ENCODE peak calls at places on chromosomes 4 and X, in four cellular contexts. L is HepG2, P is GM12878, F is H1. W is an unnamed sample. For H3K9me3, the result is how much of the 10 kb centered on the place peaks cover.

GRCh38 chrX:137565318-137565904 is 516 bp upstream of the ZIC3 start:
- DNase-seq in L (no peak), F (no peak), P (no peak), W (no peak)

GRCh38 chr4:57154926-57155325 is 44.7 kb upstream of the IGFBP7 start:
- DNase-seq in L (no peak), F (no peak), P (no peak), W (no peak)

GRCh38 chr4:164009435-164009834 is 514.9 kb downstream of the TMA16 start:
- DNase-seq in L (no peak), F (no peak), P (no peak), W (no peak)

GRCh38 chr4:5004496-5004895 is 14.8 kb downstream of the CYTL1 start:
- DNase-seq in F (no peak), P (no peak), L (no peak), W (no peak)

GRCh38 chr4:120348521-120348920 is 281.9 kb upstream of the MAD2L1 start:
- DNase-seq in F (no peak), P (no peak), L (no peak), W (no peak)

GRCh38 chr4:85929926-85930325 is 429.9 kb downstream of the MAPK10 start:
- DNase-seq in L (peak), P (no peak), F (no peak), W (no peak)

GRCh38 chr4:92304073-92304472 is 307 bp downstream of the GRID2 start:
- DNase-seq in P (no peak), L (no peak), F (no peak), W (peak)

GRCh38 chr4:156672924-156673323 is 298.7 kb downstream of the PDGFC start:
- DNase-seq in L (no peak), F (no peak), P (no peak), W (no peak)

GRCh38 chr4:168475745-168476144 is 4.5 kb downstream of the DDX60L start:
- DNase-seq in L (no peak), P (no peak), F (no peak), W (no peak)

GRCh38 chr4:83214079-83214478 is 70.5 kb downstream of the COQ2 start:
- DNase-seq in L (no peak), F (no peak), P (no peak), W (no peak)

GRCh38 chr4:93267747-93268146 is 560.8 kb upstream of the ATOH1 start:
- DNase-seq in F (no peak), P (no peak), L (no peak), W (no peak)

GRCh38 chr4:21742326-21742725 is 206.2 kb downstream of the KCNIP4 start:
- DNase-seq in F (no peak), P (no peak), L (no peak), W (no peak)

GRCh38 chr4:145735330-145735638 is 55.3 kb downstream of the C4orf51 start:
- DNase-seq in P (no peak), F (no peak), L (peak), W (no peak)

GRCh38 chr4:73608677-73609594 is 11.3 kb downstream of the RASSF6 start:
- DNase-seq in L (peak), P (no peak), F (no peak), W (no peak)

GRCh38 chr4:8051644-8052043 is 107.0 kb downstream of the ABLIM2 start:
- DNase-seq in L (no peak), F (no peak), P (no peak), W (no peak)

GRCh38 chrX:56800801-56801200 is 71.8 kb downstream of the NBDY start:
- DNase-seq in P (no peak), L (no peak), F (no peak), W (peak)

GRCh38 chrX:68490644-68491043 is 8.2 kb upstream of the YIPF6 start:
- DNase-seq in P (no peak), L (peak), F (no peak), W (peak)

GRCh38 chr4:7842384-7843279 is 97.0 kb downstream of the AFAP1 start:
- DNase-seq in P (no peak), L (no peak), F (no peak), W (no peak)

GRCh38 chr4:64781737-64782326 is 372.6 kb upstream of the TECRL start:
- DNase-seq in L (peak), P (no peak), F (no peak), W (peak)

GRCh38 chr4:153649572-153649991 is 34.5 kb upstream of the TLR2 start:
- DNase-seq in L (peak), P (no peak), F (no peak), W (no peak)

GRCh38 chrX:129769467-129770154 is 10.1 kb upstream of the SASH3 start:
- DNase-seq in F (no peak), L (no peak), P (peak), W (no peak)

GRCh38 chrX:73765776-73766465 is 202.9 kb downstream of the CHIC1 start:
- DNase-seq in L (no peak), P (no peak), F (no peak), W (no peak)

GRCh38 chr4:163164591-163164990 is 2.1 kb downstream of the NAF1 start:
- DNase-seq in F (no peak), P (no peak), L (no peak), W (no peak)

GRCh38 chrX:74423289-74423985 is 2.1 kb downstream of the SLC16A2 start:
- DNase-seq in P (no peak), L (no peak), F (no peak), W (no peak)

GRCh38 chr4:1996866-1997611 is 11.7 kb downstream of the NELFA start:
- DNase-seq in F (no peak), L (no peak), P (no peak), W (no peak)
- H3K9me3 ChIP-seq in F (under half), L (under half), P (under half), W (under half)

DNA sequence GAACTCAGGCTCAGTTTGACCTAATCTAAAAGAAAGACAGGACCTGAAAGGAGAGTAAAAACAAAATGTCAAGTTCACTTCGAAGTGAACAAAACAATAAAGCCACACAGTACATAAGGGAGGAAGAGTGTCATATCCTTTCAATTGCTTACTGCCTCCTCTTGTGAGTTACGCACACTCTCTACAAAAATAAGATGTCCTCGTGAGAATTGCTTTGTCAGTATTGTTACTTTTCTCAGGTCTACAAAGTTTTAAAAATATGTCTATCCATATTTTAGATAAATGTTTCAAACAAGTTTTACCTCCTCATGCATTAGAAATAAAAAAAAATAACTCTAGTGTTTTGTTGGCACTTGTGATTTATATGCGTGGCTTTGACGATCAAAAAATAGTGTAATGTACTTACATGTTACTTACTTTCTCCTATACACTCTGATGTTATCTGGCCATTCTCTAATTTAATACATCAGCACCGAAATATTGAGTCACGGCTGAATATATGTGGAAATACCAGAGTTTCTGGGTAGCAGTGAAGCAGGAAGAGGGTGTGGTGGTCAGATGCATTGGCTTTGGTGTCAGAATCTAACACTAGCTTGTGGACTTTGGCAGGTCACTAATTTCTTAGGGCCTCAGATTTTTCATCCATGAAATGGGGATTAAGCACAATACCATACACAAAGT is 8.1 kb upstream of the MRPL1 start:
- DNase-seq in P (no peak), L (no peak), F (no peak), W (no peak)
- TF ChIP-seq SIN3A in P (no peak), L (no peak), F (no peak), W (no peak)

GRCh38 chrX:47707031-47707780 is 48.2 kb upstream of the UXT start:
- DNase-seq in P (no peak), L (no peak), F (no peak), W (no peak)
- TF ChIP-seq TCF12 in P (no peak), L (no peak), F (no peak), W (no peak)

DNA sequence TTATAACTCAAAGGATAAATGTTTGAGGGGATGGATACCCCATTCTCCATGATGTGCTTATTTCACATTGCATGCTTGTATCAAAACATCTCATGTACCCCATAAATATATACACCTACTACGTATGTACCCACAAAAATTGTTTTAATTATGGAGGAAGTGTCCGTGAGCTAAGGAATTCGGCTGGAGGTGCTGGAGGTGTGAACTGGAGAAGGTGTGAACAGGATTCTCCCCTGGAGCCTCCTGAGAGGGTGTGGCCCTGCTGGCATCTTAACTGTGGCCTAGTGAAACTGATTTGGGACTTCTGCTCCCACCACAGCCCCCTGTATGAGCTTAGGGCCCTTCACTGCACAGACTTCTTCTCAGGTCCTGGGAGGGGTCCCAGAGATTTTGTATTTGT is 23.4 kb downstream of the PNMA6E start:
- DNase-seq in L (no peak), F (no peak), P (no peak), W (no peak)
- H3K9me3 ChIP-seq in L (under half), F (under half), P (under half), W (under half)

DNA sequence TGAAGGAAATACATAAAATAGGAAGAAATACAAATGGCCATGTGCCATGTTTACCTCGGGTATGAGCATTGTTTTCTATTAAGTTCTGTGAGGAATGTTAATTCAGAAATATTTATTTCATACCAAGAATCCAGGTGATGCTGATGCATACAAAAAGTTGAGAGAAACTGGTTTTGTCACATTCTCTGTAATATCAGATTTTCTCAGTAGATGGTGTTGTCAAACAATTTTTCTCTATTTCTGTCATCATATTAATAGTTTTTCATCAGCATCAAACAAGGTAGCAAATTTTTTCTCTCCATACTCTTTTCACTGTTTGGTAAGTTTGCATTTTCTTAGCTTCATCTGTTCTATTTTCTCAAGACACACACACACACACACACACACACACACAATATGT is 179.8 kb downstream of the KLHL4 start:
- DNase-seq in P (no peak), F (no peak), L (no peak), W (no peak)
- TF ChIP-seq SIN3A in P (no peak), F (no peak), L (no peak), W (no peak)

DNA sequence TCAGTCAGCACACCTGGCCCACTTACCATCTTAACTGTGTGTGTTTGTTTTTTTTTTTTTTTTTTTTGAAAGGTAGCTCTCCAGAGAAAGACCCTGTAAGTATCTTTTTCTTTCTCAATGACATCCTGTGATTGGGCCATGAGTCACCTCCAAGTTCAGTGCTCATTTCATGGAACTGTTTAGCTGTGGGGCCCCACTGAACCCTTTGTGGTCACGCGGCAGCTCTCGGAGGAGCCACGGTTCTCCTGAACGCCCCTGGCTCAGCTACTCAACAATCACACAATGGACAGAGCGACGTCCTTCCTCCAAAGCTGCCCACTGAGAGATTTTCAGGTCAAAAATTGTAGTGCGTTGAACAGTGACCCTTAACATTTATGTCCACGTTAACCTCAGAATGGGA is 14.2 kb upstream of the IL3RA start:
- DNase-seq in P (no peak), L (no peak), F (no peak), W (no peak)
- TF ChIP-seq TCF12 in P (no peak), L (no peak), F (no peak), W (no peak)

GRCh38 chr4:302381-302780 is 2.9 kb downstream of the ZNF732 start:
- DNase-seq in F (no peak), L (no peak), P (no peak), W (no peak)

GRCh38 chr4:306551-306961 is 1.3 kb upstream of the ZNF732 start:
- DNase-seq in P (peak), L (no peak), F (no peak), W (no peak)

DNA sequence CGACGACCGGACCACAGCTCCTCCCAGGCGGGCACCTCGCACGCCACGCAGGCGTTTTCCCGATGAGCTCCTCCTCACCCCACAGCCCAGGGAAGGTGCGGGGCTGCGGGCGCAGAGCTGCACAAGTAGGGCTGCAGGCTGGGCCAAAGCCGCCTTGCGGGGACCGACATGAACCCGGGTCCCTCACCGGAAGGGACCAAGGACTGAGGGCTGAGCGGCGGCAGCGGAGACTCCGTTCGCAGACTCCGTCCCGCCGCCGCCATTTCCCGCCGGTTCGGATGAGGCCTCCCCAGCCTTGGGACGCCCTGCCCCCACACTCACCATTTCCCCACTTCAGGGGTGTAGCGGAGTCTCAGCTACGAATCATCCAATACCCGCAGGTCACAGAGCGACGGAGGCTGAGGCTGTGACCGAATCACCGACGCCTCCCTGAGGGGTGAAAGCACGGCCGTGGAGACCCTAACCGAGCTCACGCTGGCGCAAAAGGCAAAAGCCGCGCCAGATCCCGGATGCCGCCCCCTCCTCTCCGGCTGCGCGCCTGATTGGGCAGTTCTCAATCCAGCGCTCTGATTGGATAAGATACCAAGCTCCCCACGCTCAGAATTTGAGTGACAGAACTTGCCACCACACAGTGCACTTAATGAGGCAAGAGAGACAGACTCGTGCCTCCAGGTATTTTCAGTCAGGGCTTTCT is at the start of gene ZNF732:
- DNase-seq in P (no peak), L (no peak), F (no peak), W (peak)
- H3K9me3 ChIP-seq in P (under half), L (half or more), F (under half), W (under half)

GRCh38 chrX:40244980-40245379 is 147.2 kb upstream of the BCOR start:
- DNase-seq in L (no peak), P (no peak), F (no peak), W (peak)
- TF ChIP-seq SIN3A in L (no peak), P (no peak), F (no peak), W (no peak)